ENCODE peak calls at places on chromosomes 16 and 17, in five cellular contexts. Z is colonic mucosa, O is left lung, S is OCI-LY7, Q is mesendoderm. F is an unnamed sample.

GRCh38 chr17:17975441-17975840 is 2.8 kb downstream of the DRC3 start:
- DNase-seq in Z (no peak), O (no peak), S (no peak), Q (no peak), F (peak)

GRCh38 chr17:83056583-83057396 is 22.6 kb upstream of the METRNL start:
- DNase-seq in Z (peak), O (peak), S (no peak), Q (no peak), F (no peak)

GRCh38 chr17:65430209-65430833 is 131.1 kb downstream of the AXIN2 start:
- DNase-seq in Z (no peak), O (no peak), S (no peak), Q (no peak), F (no peak)

GRCh38 chr16:9061358-9061813 is 30.1 kb upstream of the HAPSTR1 start:
- DNase-seq in Z (no peak), O (peak), S (peak), Q (no peak), F (peak)

GRCh38 chr16:35339337-35339736 is 1879.9 kb downstream of the TP53TG3F start:
- DNase-seq in Z (no peak), O (no peak), S (peak), Q (no peak), F (peak)

GRCh38 chr16:25005445-25006306 is 9.5 kb downstream of the ARHGAP17 start:
- DNase-seq in Z (no peak), O (no peak), S (no peak), Q (no peak), F (peak)

GRCh38 chr17:45353047-45353446 is 36.2 kb upstream of the MAP3K14 start:
- DNase-seq in Z (no peak), O (no peak), S (no peak), Q (no peak), F (peak)

GRCh38 chr17:82657926-82658325 is 9.7 kb upstream of the WDR45B start:
- DNase-seq in Z (no peak), O (no peak), S (no peak), Q (no peak), F (no peak)

GRCh38 chr17:33023790-33024189 is 32.1 kb downstream of the SPACA3 start:
- DNase-seq in Z (no peak), O (no peak), S (no peak), Q (peak), F (no peak)

GRCh38 chr17:7587831-7588230 is 2.1 kb downstream of the SOX15 start:
- DNase-seq in Z (no peak), O (no peak), S (no peak), Q (no peak), F (no peak)

GRCh38 chr17:76868669-76869208 is 535 bp downstream of the MGAT5B start:
- DNase-seq in Z (no peak), O (no peak), S (no peak), Q (no peak), F (no peak)

GRCh38 chr17:40218740-40219072 is 398 bp upstream of the WIPF2 start:
- DNase-seq in Z (peak), O (peak), S (peak), Q (peak), F (peak)

GRCh38 chr16:89749637-89750036 is 28.3 kb downstream of the ZNF276 start:
- DNase-seq in Z (peak), O (peak), S (no peak), Q (no peak), F (no peak)

GRCh38 chr17:53791551-53791950 is 31.2 kb upstream of the KIF2B start:
- DNase-seq in Z (no peak), O (no peak), S (no peak), Q (no peak), F (no peak)

GRCh38 chr17:48678141-48678971 is 44.0 kb downstream of the PRAC1 start:
- DNase-seq in Z (peak), O (peak), S (peak), Q (peak), F (peak)

GRCh38 chr17:77312786-77313599 is 172.2 kb downstream of the SEC14L1 start:
- DNase-seq in Z (peak), O (no peak), S (no peak), Q (no peak), F (no peak)

GRCh38 chr17:8994319-8994718 is 27.0 kb upstream of the NTN1 start:
- DNase-seq in Z (peak), O (peak), S (peak), Q (peak), F (peak)

GRCh38 chr17:56994009-56994792 is 16.3 kb downstream of the SCPEP1 start:
- DNase-seq in Z (no peak), O (no peak), S (no peak), Q (no peak), F (no peak)

GRCh38 chr17:42766124-42766523 is 5.1 kb downstream of the RAMP2 start:
- DNase-seq in Z (no peak), O (no peak), S (no peak), Q (no peak), F (no peak)

GRCh38 chr17:42759982-42760651 is 910 bp upstream of the RAMP2 start:
- DNase-seq in Z (no peak), O (no peak), S (peak), Q (peak), F (no peak)

GRCh38 chr17:42760652-42761581 is at the start of gene RAMP2:
- DNase-seq in Z (no peak), O (no peak), S (no peak), Q (peak), F (no peak)

GRCh38 chr17:42767512-42767911 is 5.7 kb upstream of the VPS25 start:
- DNase-seq in Z (no peak), O (no peak), S (no peak), Q (no peak), F (no peak)

DNA sequence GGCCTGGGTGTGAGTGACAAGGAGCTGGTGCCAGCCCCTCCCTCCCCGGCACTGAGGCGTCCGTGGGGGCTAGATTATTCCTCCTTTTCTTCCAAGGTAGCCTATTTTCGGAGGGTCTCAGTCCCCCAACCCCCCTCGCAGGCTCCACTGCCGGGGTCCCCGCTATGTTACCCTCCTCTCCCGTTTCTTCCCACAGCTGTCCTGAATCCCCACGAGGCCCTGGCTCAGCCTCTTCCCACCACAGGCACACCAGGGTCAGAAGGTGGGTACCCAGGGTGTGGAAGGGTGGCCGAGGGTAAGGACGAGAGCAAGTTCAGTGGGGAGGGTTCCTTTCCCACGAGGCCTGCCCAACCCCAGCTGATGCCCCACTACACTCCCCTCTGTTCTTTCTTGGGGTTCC is 611 bp downstream of the RAMP2 start:
- DNase-seq in Z (no peak), O (no peak), S (no peak), Q (no peak), F (no peak)
- H3K4me3 ChIP-seq in Z (peak), O (peak), S (no peak), Q (no peak), F (no peak)

GRCh38 chr17:511833-512251 is 159.2 kb upstream of the RPH3AL start:
- DNase-seq in Z (no peak), O (no peak), S (no peak), Q (no peak), F (no peak)
- H3K4me3 ChIP-seq in Z (no peak), O (no peak), S (no peak), Q (no peak), F (no peak)

GRCh38 chr17:36791150-36791653 is 146.1 kb upstream of the LHX1 start:
- DNase-seq in Z (no peak), O (no peak), S (no peak), Q (no peak), F (no peak)
- H3K4me3 ChIP-seq in Z (no peak), O (no peak), S (no peak), Q (no peak), F (no peak)

GRCh38 chr17:1005361-1005946 is 8.5 kb downstream of the TIMM22 start:
- DNase-seq in Z (peak), O (no peak), S (no peak), Q (peak), F (no peak)
- H3K4me3 ChIP-seq in Z (no peak), O (no peak), S (no peak), Q (no peak), F (no peak)

DNA sequence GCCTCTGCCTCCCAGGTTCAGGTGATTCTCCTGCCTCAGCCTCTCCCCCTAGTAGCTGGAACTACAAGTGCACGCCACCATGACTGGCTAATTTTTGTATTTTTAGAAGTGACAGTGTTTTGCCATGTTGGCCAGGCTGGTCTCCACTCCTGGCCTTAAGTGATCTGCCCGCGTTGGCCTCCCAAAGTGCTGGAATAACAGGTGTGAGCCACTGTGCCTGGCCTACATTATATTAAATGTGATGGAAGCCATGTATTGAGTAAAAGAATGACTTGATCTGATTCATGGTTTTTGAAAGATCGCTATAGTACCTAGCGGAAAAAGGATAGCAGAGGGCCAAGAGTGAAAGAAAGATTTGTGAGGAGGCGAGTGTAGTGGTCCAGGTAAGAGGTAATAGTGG is 2.7 kb upstream of the PPM1D start:
- DNase-seq in Z (no peak), O (no peak), S (no peak), Q (no peak), F (no peak)
- H3K4me3 ChIP-seq in Z (no peak), O (no peak), S (no peak), Q (no peak), F (no peak)

DNA sequence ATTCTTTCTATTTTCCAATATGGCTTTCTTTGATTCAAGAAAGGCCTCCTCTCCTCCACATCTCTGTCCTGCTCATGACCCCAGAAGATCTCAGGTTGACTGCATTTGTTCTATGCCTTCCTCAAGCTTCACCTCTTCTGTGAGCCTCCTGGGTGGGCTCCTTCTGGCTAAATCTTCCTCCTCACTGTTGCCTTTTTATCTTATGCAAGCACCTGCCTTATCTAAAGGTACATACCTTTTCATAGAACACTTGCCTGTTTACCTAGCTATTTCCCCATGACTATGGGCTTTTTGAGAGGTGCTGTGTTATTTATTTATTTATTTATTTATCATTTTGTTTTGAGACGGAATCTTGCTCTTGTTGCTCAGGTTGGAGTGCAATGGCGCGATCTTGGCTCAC is 81.1 kb downstream of the UTP18 start:
- DNase-seq in Z (no peak), O (no peak), S (no peak), Q (no peak), F (no peak)
- H3K4me3 ChIP-seq in Z (no peak), O (no peak), S (no peak), Q (no peak), F (no peak)